ENCODE peak calls at places on chromosomes 3 and 15, in nine cellular contexts. One of them, this sample, is unnamed.

GRCh38 chr3:170154084-170154483 is 27.4 kb downstream of the PHC3 start:
- DNase-seq in WTC11: no peak
- DNase-seq in omental fat pad: no peak
- DNase-seq in breast epithelium: no peak
- DNase-seq in body of pancreas: no peak
- DNase-seq in sigmoid colon: no peak
- DNase-seq in GM13976: no peak
- DNase-seq in progenitor cell of endocrine pancreas: no peak
- DNase-seq in HFFc6: peak
- DNase-seq in this sample: no peak

GRCh38 chr3:84184937-84185336 is 773.9 kb upstream of the CADM2 start:
- DNase-seq in sigmoid colon: no peak
- DNase-seq in omental fat pad: no peak
- DNase-seq in GM13976: no peak
- DNase-seq in progenitor cell of endocrine pancreas: no peak
- DNase-seq in WTC11: no peak
- DNase-seq in body of pancreas: no peak
- DNase-seq in HFFc6: no peak
- DNase-seq in breast epithelium: no peak
- DNase-seq in this sample: no peak

GRCh38 chr3:187640823-187641135 is 29.4 kb downstream of the SST start:
- DNase-seq in HFFc6: peak
- DNase-seq in breast epithelium: no peak
- DNase-seq in omental fat pad: no peak
- DNase-seq in body of pancreas: no peak
- DNase-seq in WTC11: no peak
- DNase-seq in GM13976: no peak
- DNase-seq in sigmoid colon: no peak
- DNase-seq in progenitor cell of endocrine pancreas: no peak
- DNase-seq in this sample: no peak

GRCh38 chr15:70535955-70536338 is 227.4 kb downstream of the UACA start:
- DNase-seq in body of pancreas: no peak
- DNase-seq in sigmoid colon: peak
- DNase-seq in HFFc6: no peak
- DNase-seq in breast epithelium: no peak
- DNase-seq in progenitor cell of endocrine pancreas: no peak
- DNase-seq in WTC11: no peak
- DNase-seq in omental fat pad: no peak
- DNase-seq in GM13976: no peak
- DNase-seq in this sample: no peak

GRCh38 chr3:194251461-194251860 is 99.7 kb downstream of the CPN2 start:
- DNase-seq in WTC11: no peak
- DNase-seq in HFFc6: no peak
- DNase-seq in sigmoid colon: no peak
- DNase-seq in omental fat pad: no peak
- DNase-seq in GM13976: no peak
- DNase-seq in breast epithelium: no peak
- DNase-seq in progenitor cell of endocrine pancreas: no peak
- DNase-seq in body of pancreas: no peak
- DNase-seq in this sample: no peak

GRCh38 chr3:111236833-111237713 is 165.5 kb downstream of the NECTIN3 start:
- DNase-seq in breast epithelium: no peak
- DNase-seq in body of pancreas: no peak
- DNase-seq in WTC11: no peak
- DNase-seq in omental fat pad: no peak
- DNase-seq in progenitor cell of endocrine pancreas: no peak
- DNase-seq in GM13976: no peak
- DNase-seq in sigmoid colon: no peak
- DNase-seq in HFFc6: peak
- DNase-seq in this sample: no peak

GRCh38 chr15:75966073-75966472 is 46.2 kb downstream of the NRG4 start:
- DNase-seq in omental fat pad: no peak
- DNase-seq in progenitor cell of endocrine pancreas: no peak
- DNase-seq in HFFc6: peak
- DNase-seq in WTC11: no peak
- DNase-seq in GM13976: no peak
- DNase-seq in sigmoid colon: no peak
- DNase-seq in body of pancreas: no peak
- DNase-seq in breast epithelium: no peak
- DNase-seq in this sample: no peak

GRCh38 chr3:150798122-150798618 is 35.2 kb upstream of the SIAH2 start:
- DNase-seq in progenitor cell of endocrine pancreas: no peak
- DNase-seq in HFFc6: no peak
- DNase-seq in body of pancreas: peak
- DNase-seq in sigmoid colon: no peak
- DNase-seq in WTC11: no peak
- DNase-seq in omental fat pad: no peak
- DNase-seq in breast epithelium: no peak
- DNase-seq in GM13976: no peak
- DNase-seq in this sample: no peak

GRCh38 chr3:129439381-129439816 is 349 bp downstream of the MBD4 start:
- DNase-seq in WTC11: peak
- DNase-seq in GM13976: peak
- DNase-seq in HFFc6: no peak
- DNase-seq in omental fat pad: peak
- DNase-seq in sigmoid colon: peak
- DNase-seq in progenitor cell of endocrine pancreas: peak
- DNase-seq in body of pancreas: peak
- DNase-seq in breast epithelium: peak
- DNase-seq in this sample: no peak

GRCh38 chr3:44016818-44017217 is 224.9 kb upstream of the TOPAZ1 start:
- DNase-seq in breast epithelium: no peak
- DNase-seq in omental fat pad: no peak
- DNase-seq in sigmoid colon: no peak
- DNase-seq in progenitor cell of endocrine pancreas: no peak
- DNase-seq in body of pancreas: no peak
- DNase-seq in WTC11: no peak
- DNase-seq in HFFc6: no peak
- DNase-seq in GM13976: no peak
- DNase-seq in this sample: no peak

DNA sequence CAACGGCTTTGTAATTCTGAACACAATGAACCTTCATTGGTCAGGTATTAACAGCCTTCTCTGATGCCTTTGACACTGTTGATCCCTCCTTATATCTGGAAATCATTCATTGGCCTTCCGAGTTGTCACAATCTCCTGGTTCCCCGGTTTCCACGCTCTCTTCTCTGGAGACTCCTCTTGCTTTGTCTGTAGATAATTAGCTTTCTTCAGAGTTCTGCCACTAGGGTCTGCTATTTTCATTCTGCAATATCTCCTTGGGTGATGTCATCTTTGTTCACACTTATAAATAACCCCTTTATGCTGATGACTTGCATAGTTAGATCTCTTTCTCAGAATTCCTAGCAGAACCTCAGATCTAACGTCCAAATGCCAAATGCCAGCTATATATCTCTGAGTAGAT is 583.8 kb upstream of the ZNF717 start:
- DNase-seq in GM13976: no peak
- DNase-seq in sigmoid colon: no peak
- DNase-seq in omental fat pad: no peak
- DNase-seq in body of pancreas: no peak
- DNase-seq in HFFc6: no peak
- DNase-seq in WTC11: no peak
- DNase-seq in breast epithelium: no peak
- DNase-seq in progenitor cell of endocrine pancreas: no peak
- DNase-seq in this sample: no peak
- TF ChIP-seq CTCF in GM13976: no peak
- TF ChIP-seq CTCF in sigmoid colon: no peak
- TF ChIP-seq CTCF in omental fat pad: no peak
- TF ChIP-seq CTCF in body of pancreas: no peak
- TF ChIP-seq CTCF in HFFc6: no peak
- TF ChIP-seq CTCF in WTC11: no peak
- TF ChIP-seq CTCF in breast epithelium: no peak
- TF ChIP-seq CTCF in progenitor cell of endocrine pancreas: no peak
- TF ChIP-seq CTCF in this sample: peak

GRCh38 chr15:25989327-25989726 is 126.2 kb upstream of the ATP10A start:
- DNase-seq in omental fat pad: no peak
- DNase-seq in body of pancreas: no peak
- DNase-seq in GM13976: no peak
- DNase-seq in breast epithelium: no peak
- DNase-seq in HFFc6: no peak
- DNase-seq in progenitor cell of endocrine pancreas: peak
- DNase-seq in sigmoid colon: no peak
- DNase-seq in WTC11: peak
- DNase-seq in this sample: no peak
- TF ChIP-seq CTCF in omental fat pad: no peak
- TF ChIP-seq CTCF in body of pancreas: no peak
- TF ChIP-seq CTCF in GM13976: no peak
- TF ChIP-seq CTCF in breast epithelium: no peak
- TF ChIP-seq CTCF in HFFc6: peak
- TF ChIP-seq CTCF in progenitor cell of endocrine pancreas: no peak
- TF ChIP-seq CTCF in sigmoid colon: no peak
- TF ChIP-seq CTCF in WTC11: peak
- TF ChIP-seq CTCF in this sample: no peak

GRCh38 chr3:184234224-184234623 is 4.8 kb downstream of the VWA5B2 start:
- DNase-seq in HFFc6: peak
- DNase-seq in progenitor cell of endocrine pancreas: no peak
- DNase-seq in omental fat pad: peak
- DNase-seq in body of pancreas: peak
- DNase-seq in breast epithelium: peak
- DNase-seq in GM13976: no peak
- DNase-seq in WTC11: no peak
- DNase-seq in sigmoid colon: no peak
- DNase-seq in this sample: no peak
- TF ChIP-seq CTCF in HFFc6: peak
- TF ChIP-seq CTCF in progenitor cell of endocrine pancreas: no peak
- TF ChIP-seq CTCF in omental fat pad: no peak
- TF ChIP-seq CTCF in body of pancreas: no peak
- TF ChIP-seq CTCF in breast epithelium: no peak
- TF ChIP-seq CTCF in GM13976: no peak
- TF ChIP-seq CTCF in WTC11: no peak
- TF ChIP-seq CTCF in sigmoid colon: no peak
- TF ChIP-seq CTCF in this sample: peak

GRCh38 chr3:94049267-94049666 is 13.4 kb downstream of the DHFR2 start:
- DNase-seq in progenitor cell of endocrine pancreas: no peak
- DNase-seq in breast epithelium: no peak
- DNase-seq in body of pancreas: no peak
- DNase-seq in GM13976: no peak
- DNase-seq in sigmoid colon: no peak
- DNase-seq in HFFc6: no peak
- DNase-seq in WTC11: no peak
- DNase-seq in omental fat pad: no peak
- DNase-seq in this sample: no peak
- TF ChIP-seq CTCF in progenitor cell of endocrine pancreas: no peak
- TF ChIP-seq CTCF in breast epithelium: no peak
- TF ChIP-seq CTCF in body of pancreas: no peak
- TF ChIP-seq CTCF in GM13976: no peak
- TF ChIP-seq CTCF in sigmoid colon: no peak
- TF ChIP-seq CTCF in HFFc6: no peak
- TF ChIP-seq CTCF in WTC11: no peak
- TF ChIP-seq CTCF in omental fat pad: no peak
- TF ChIP-seq CTCF in this sample: no peak

DNA sequence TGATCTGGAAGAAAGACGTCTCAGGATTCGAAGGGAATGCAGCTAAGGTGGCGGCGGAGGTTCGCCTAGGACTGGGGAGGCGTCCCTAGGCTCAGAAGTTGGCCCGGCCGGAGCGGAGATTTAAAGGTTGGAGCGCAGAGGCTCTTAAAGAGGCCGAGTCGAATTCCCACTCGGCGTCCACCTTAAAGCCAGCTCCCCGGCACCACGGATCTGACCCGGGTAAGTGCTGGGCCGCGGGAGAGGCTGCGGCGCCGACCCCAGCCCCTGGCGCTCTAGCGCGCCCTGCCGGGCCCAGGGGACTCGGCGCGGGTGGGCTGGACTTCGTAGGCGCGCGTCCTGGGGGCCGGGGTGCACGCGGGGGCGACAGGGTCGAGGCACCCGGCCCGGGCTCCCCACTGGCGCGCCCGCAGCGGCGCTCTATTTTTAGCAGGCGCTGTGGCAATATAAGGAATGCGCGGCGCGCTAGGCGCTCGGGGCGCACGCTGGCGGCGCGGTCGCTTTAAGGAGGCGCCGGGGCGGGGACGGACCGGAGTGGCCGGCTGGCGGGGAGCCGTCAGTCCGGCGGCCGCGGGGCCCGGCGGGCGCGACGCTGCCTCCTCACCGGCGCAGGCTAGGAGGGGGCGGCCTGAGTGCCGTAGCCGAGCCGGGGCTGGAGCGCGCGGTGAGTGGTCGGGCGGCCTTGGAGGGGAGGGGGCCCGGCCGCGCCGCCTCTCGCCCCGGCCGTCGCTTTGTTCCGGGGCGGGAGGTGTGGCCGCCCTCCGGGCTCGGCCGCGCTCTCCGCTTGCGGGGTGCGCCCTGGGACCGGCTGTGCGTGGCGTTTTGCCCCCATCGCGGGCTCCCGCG is at the start of gene MRAS:
- DNase-seq in progenitor cell of endocrine pancreas: peak
- DNase-seq in GM13976: peak
- DNase-seq in sigmoid colon: peak
- DNase-seq in WTC11: peak
- DNase-seq in breast epithelium: peak
- DNase-seq in body of pancreas: peak
- DNase-seq in HFFc6: peak
- DNase-seq in omental fat pad: peak
- DNase-seq in this sample: peak
- TF ChIP-seq CTCF in progenitor cell of endocrine pancreas: peak
- TF ChIP-seq CTCF in GM13976: peak
- TF ChIP-seq CTCF in sigmoid colon: no peak
- TF ChIP-seq CTCF in WTC11: no peak
- TF ChIP-seq CTCF in breast epithelium: no peak
- TF ChIP-seq CTCF in body of pancreas: peak
- TF ChIP-seq CTCF in HFFc6: peak
- TF ChIP-seq CTCF in omental fat pad: no peak
- TF ChIP-seq CTCF in this sample: peak

GRCh38 chr3:181725033-181725775 is 13.5 kb downstream of the SOX2 start:
- DNase-seq in WTC11: no peak
- DNase-seq in breast epithelium: no peak
- DNase-seq in body of pancreas: no peak
- DNase-seq in omental fat pad: no peak
- DNase-seq in HFFc6: no peak
- DNase-seq in GM13976: peak
- DNase-seq in sigmoid colon: no peak
- DNase-seq in progenitor cell of endocrine pancreas: no peak
- DNase-seq in this sample: no peak

GRCh38 chr3:181727122-181728036 is 15.7 kb downstream of the SOX2 start:
- DNase-seq in GM13976: no peak
- DNase-seq in WTC11: peak
- DNase-seq in body of pancreas: no peak
- DNase-seq in HFFc6: no peak
- DNase-seq in omental fat pad: no peak
- DNase-seq in sigmoid colon: no peak
- DNase-seq in progenitor cell of endocrine pancreas: no peak
- DNase-seq in breast epithelium: no peak
- DNase-seq in this sample: no peak

GRCh38 chr3:181728470-181728869 is 16.7 kb downstream of the SOX2 start:
- DNase-seq in sigmoid colon: no peak
- DNase-seq in breast epithelium: no peak
- DNase-seq in WTC11: no peak
- DNase-seq in omental fat pad: no peak
- DNase-seq in GM13976: no peak
- DNase-seq in progenitor cell of endocrine pancreas: no peak
- DNase-seq in body of pancreas: no peak
- DNase-seq in HFFc6: no peak
- DNase-seq in this sample: no peak

GRCh38 chr3:181725830-181726229 is 14.1 kb downstream of the SOX2 start:
- DNase-seq in HFFc6: no peak
- DNase-seq in progenitor cell of endocrine pancreas: no peak
- DNase-seq in breast epithelium: no peak
- DNase-seq in GM13976: no peak
- DNase-seq in WTC11: no peak
- DNase-seq in sigmoid colon: peak
- DNase-seq in body of pancreas: no peak
- DNase-seq in omental fat pad: no peak
- DNase-seq in this sample: no peak

GRCh38 chr3:181726351-181727121 is 14.8 kb downstream of the SOX2 start:
- DNase-seq in GM13976: peak
- DNase-seq in breast epithelium: no peak
- DNase-seq in body of pancreas: no peak
- DNase-seq in WTC11: peak
- DNase-seq in omental fat pad: no peak
- DNase-seq in sigmoid colon: no peak
- DNase-seq in progenitor cell of endocrine pancreas: no peak
- DNase-seq in HFFc6: no peak
- DNase-seq in this sample: no peak
- TF ChIP-seq CTCF in GM13976: no peak
- TF ChIP-seq CTCF in breast epithelium: no peak
- TF ChIP-seq CTCF in body of pancreas: no peak
- TF ChIP-seq CTCF in WTC11: no peak
- TF ChIP-seq CTCF in omental fat pad: no peak
- TF ChIP-seq CTCF in sigmoid colon: no peak
- TF ChIP-seq CTCF in progenitor cell of endocrine pancreas: peak
- TF ChIP-seq CTCF in HFFc6: no peak
- TF ChIP-seq CTCF in this sample: no peak

This sample was measured in heart right ventricle.